ENCODE peak calls at places on chromosomes 1 and 21, in ten cellular contexts. O is HFF-Myc; M is lung microvascular endothelial cell; V is hypothalamus; U is C1 segment of cervical spinal cord; K is lower leg skin; C is NCI-H510A; S is stimulated activated CD4-positive, alpha-beta T cell treated with anti-CD3 and anti-CD28 coated beads, TNF-alpha, amount 100 ng/mL, for 48 hours; N is HFFc6; L is AG04450. J is an unnamed sample.
A peak's percentile ranks its signal among the peaks of the same experiment; 100 is the strongest.

GRCh38 chr1:191371626-191372025 is 786.6 kb upstream of the RGS18 start:
- DNase-seq in O (no peak), M (no peak), V (no peak), U (no peak), K (no peak), C (no peak), S (no peak), N (no peak), L (no peak), J (no peak)

GRCh38 chr1:110737206-110737605 is 62.5 kb upstream of the KCNA3 start:
- DNase-seq in O (no peak), M (no peak), V (no peak), U (no peak), K (no peak), C (no peak), S (no peak), N (no peak), L (no peak), J (no peak)

GRCh38 chr1:175377394-175377793 is 184.8 kb upstream of the KIAA0040 start:
- DNase-seq in O (no peak), M (no peak), V (no peak), U (no peak), K (no peak), C (no peak), S (no peak), N (no peak), L (no peak), J (no peak)

GRCh38 chr1:191963781-191964455 is 194.3 kb upstream of the RGS18 start:
- DNase-seq in O (no peak), M (no peak), V (no peak), U (no peak), K (no peak), C (no peak), S (no peak), N (no peak), L (no peak), J (no peak)

GRCh38 chr1:221663321-221663720 is 78.6 kb downstream of the DUSP10 start:
- DNase-seq in O (no peak), M (no peak), V (no peak), U (no peak), K (no peak), C (no peak), S (no peak), N (no peak), L (no peak), J (no peak)

GRCh38 chr1:180160362-180160761 is 5.7 kb downstream of the QSOX1 start:
- DNase-seq in O (no peak), M (no peak), V (no peak), U (no peak), K (no peak), C (no peak), S (no peak), N (no peak), L (no peak), J (no peak)

GRCh38 chr1:212012034-212012740 is 23.2 kb downstream of the INTS7 start:
- DNase-seq in O (no peak), M (peak; percentile 77), V (peak; percentile 29), U (peak; percentile 7), K (peak; percentile 63), C (peak; percentile 36), S (peak; percentile 39), N (peak; percentile 50), L (no peak), J (peak; percentile 72)

GRCh38 chr1:218499911-218500310 is 154.8 kb downstream of the TGFB2 start:
- DNase-seq in O (no peak), M (no peak), V (no peak), U (no peak), K (no peak), C (no peak), S (no peak), N (no peak), L (no peak), J (no peak)

GRCh38 chr21:43207868-43208267 is 39.1 kb downstream of the CRYAA start:
- DNase-seq in O (no peak), M (no peak), V (no peak), U (no peak), K (peak; percentile 9), C (no peak), S (no peak), N (no peak), L (no peak), J (peak; percentile 35)

GRCh38 chr1:15153842-15154479 is 414 bp downstream of the TMEM51 start:
- DNase-seq in O (no peak), M (peak; percentile 78), V (peak; percentile 21), U (peak; percentile 15), K (no peak), C (peak; percentile 76), S (peak; percentile 20), N (peak; percentile 26), L (no peak), J (peak; percentile 73)

GRCh38 chr1:230798187-230798484 is 50.9 kb downstream of the CAPN9 start:
- DNase-seq in O (no peak), M (no peak), V (no peak), U (no peak), K (no peak), C (no peak), S (no peak), N (no peak), L (no peak), J (no peak)

GRCh38 chr1:34695580-34695979 is 59.3 kb upstream of the GJB5 start:
- DNase-seq in O (no peak), M (no peak), V (no peak), U (no peak), K (no peak), C (peak; percentile 77), S (no peak), N (no peak), L (no peak), J (no peak)

J was measured in tibial artery.